ENCODE peak calls at places on chromosomes 4 and X, in six cellular contexts. R is neural crest cell, E is psoas muscle, Q is H9, Y is dorsolateral prefrontal cortex, A is GM06990. T is an unnamed sample.

GRCh38 chr4:54152846-54153600 is 53.1 kb downstream of the GSX2 start:
- DNase-seq in Q (no peak), R (no peak), Y (no peak), A (no peak), E (no peak), T (no peak)

GRCh38 chrX:47956016-47956415 is 47.8 kb downstream of the ZNF182 start:
- DNase-seq in A (no peak), E (no peak), R (no peak), Q (no peak), Y (no peak), T (no peak)

GRCh38 chr4:43264730-43265129 is 372.2 kb downstream of the GRXCR1 start:
- DNase-seq in R (no peak), Y (no peak), E (no peak), Q (no peak), A (no peak), T (no peak)

GRCh38 chr4:41160856-41161255 is 53.5 kb downstream of the APBB2 start:
- DNase-seq in A (no peak), E (no peak), Y (no peak), Q (no peak), R (no peak), T (no peak)

GRCh38 chr4:52861171-52861873 is 795 bp upstream of the RASL11B start:
- DNase-seq in Q (no peak), R (no peak), A (no peak), Y (no peak), E (no peak), T (no peak)

GRCh38 chr4:85968945-85969830 is 390.7 kb downstream of the MAPK10 start:
- DNase-seq in A (peak; percentile 8), E (no peak), Q (no peak), Y (no peak), R (no peak), T (no peak)

GRCh38 chr4:87354168-87355102 is 31.8 kb upstream of the HSD17B13 start:
- DNase-seq in Y (no peak), E (no peak), A (no peak), Q (no peak), R (no peak), T (no peak)

GRCh38 chr4:74886490-74886889 is 46.4 kb upstream of the PARM1 start:
- DNase-seq in Q (no peak), A (no peak), E (no peak), Y (no peak), R (no peak), T (no peak)

GRCh38 chrX:109632906-109633504 is 8.0 kb upstream of the KCNE5 start:
- DNase-seq in A (no peak), Q (peak; percentile 33), Y (no peak), R (peak; percentile 36), E (no peak), T (no peak)

GRCh38 chr4:187363453-187363852 is 632.1 kb upstream of the ZFP42 start:
- DNase-seq in Y (no peak), Q (no peak), A (no peak), E (no peak), R (no peak), T (no peak)

GRCh38 chrX:110317079-110317819 is 636 bp downstream of the AMMECR1 start:
- DNase-seq in E (peak; percentile 14), Q (no peak), A (peak; percentile 55), R (peak; percentile 38), Y (peak; percentile 10), T (peak; percentile 71)

GRCh38 chr4:78747328-78747946 is 28.7 kb upstream of the BMP2K start:
- DNase-seq in R (no peak), E (no peak), A (no peak), Q (no peak), Y (no peak), T (no peak)

GRCh38 chr4:142080960-142081359 is 444.6 kb downstream of the IL15 start:
- DNase-seq in R (no peak), E (no peak), Y (no peak), Q (no peak), A (no peak), T (no peak)

GRCh38 chrX:109709129-109709631 is 23.9 kb downstream of the ACSL4 start:
- DNase-seq in R (no peak), Q (no peak), A (peak; percentile 53), E (no peak), Y (no peak), T (no peak)

GRCh38 chr4:176981551-176981950 is 188.8 kb upstream of the VEGFC start:
- DNase-seq in R (no peak), Q (no peak), A (no peak), E (no peak), Y (no peak), T (no peak)

DNA sequence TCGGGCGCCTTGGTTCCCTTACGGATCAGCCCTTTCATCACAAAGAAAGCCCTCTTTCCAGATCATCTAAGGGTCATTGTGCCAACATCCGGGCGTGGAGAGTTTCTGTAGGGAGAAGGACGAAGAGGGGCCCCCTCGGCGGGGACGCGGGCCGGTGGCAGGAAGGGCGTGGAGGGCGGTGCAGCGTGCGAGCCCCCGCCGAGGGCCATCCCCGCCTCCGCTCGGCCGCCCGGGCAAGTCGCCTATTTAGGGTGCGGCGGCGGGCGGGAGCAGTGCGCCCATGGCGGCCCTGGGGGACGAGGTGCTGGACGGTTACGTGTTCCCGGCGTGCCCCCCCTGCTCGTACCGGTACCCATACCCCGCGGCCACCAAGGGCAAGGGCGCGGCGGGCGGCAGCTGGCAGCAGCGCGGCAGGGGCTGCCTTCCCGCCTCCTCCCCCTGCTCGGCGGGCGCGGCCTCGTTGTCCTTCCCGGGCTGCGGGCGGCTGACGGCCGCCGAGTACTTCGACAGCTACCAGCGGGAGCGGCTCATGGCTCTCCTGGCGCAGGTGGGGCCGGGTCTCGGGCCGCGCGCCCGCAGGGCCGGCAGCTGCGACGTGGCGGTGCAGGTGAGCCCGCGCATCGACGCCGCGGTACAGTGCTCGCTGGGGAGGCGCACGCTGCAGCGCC is at the start of gene ZAR1:
- DNase-seq in R (no peak), Q (peak; percentile 49), A (no peak), E (no peak), Y (no peak), T (no peak)
- TF ChIP-seq CTCF in R (no peak), Q (no peak), A (no peak), E (no peak), Y (no peak), T (no peak)

GRCh38 chr4:46270986-46271596 is 118.8 kb downstream of the GABRA2 start:
- DNase-seq in A (no peak), Q (no peak), R (no peak), Y (no peak), E (no peak), T (no peak)

GRCh38 chr4:46277165-46277951 is 112.6 kb downstream of the GABRA2 start:
- DNase-seq in Q (no peak), Y (no peak), A (no peak), R (no peak), E (no peak), T (no peak)

GRCh38 chr4:46274717-46275116 is 115.2 kb downstream of the GABRA2 start:
- DNase-seq in Y (no peak), R (no peak), A (no peak), E (no peak), Q (no peak), T (no peak)
- TF ChIP-seq CTCF in Y (peak; percentile 14), R (peak; percentile 56), A (peak; percentile 39), E (no peak), Q (peak; percentile 67), T (peak; percentile 65)

GRCh38 chr4:47838445-47838844 is 578 bp upstream of the CORIN start:
- DNase-seq in R (no peak), Q (no peak), Y (no peak), E (no peak), A (no peak), T (no peak)
- TF ChIP-seq CTCF in R (no peak), Q (peak; percentile 37), Y (no peak), E (no peak), A (no peak), T (no peak)

GRCh38 chr4:172392741-172393140 is 579.5 kb downstream of the GALNTL6 start:
- DNase-seq in E (no peak), R (no peak), Y (no peak), A (no peak), Q (no peak), T (no peak)

GRCh38 chr4:172393220-172393619 is 580.0 kb downstream of the GALNTL6 start:
- DNase-seq in A (no peak), E (no peak), R (no peak), Y (no peak), Q (no peak), T (no peak)

DNA sequence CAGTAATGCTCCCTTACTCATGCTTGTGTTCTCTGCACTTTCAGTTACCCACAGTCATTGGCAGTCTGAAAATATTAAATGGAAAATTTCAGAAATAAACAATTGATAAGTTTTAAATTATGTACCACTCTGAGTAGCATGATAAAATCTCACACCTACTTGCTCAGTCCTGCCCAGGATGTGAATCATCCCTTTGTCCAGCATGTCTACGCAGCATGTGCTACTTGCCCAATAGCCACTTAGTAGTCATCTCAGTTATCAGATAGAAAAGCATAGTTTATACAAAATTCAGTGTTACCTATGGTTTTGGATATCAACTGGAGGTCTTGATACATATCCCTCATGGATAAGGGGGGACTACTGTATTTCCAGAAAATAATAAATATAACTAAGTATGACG is 577.1 kb downstream of the GALNTL6 start:
- DNase-seq in Q (no peak), A (no peak), E (no peak), Y (no peak), R (no peak), T (no peak)
- TF ChIP-seq CTCF in Q (no peak), A (no peak), E (no peak), Y (no peak), R (no peak), T (no peak)

GRCh38 chr4:60962286-60962685 is 237.8 kb upstream of the ADGRL3 start:
- DNase-seq in A (no peak), R (no peak), Q (peak; percentile 36), Y (no peak), E (no peak), T (no peak)
- TF ChIP-seq CTCF in A (no peak), R (no peak), Q (peak; percentile 47), Y (no peak), E (no peak), T (no peak)

GRCh38 chr4:7030856-7031255 is 12.3 kb upstream of the TADA2B start:
- DNase-seq in R (no peak), Y (no peak), A (no peak), Q (no peak), E (no peak), T (no peak)

GRCh38 chr4:7037425-7037824 is 5.7 kb upstream of the TADA2B start:
- DNase-seq in Q (no peak), Y (no peak), R (no peak), E (no peak), A (no peak), T (no peak)

GRCh38 chr4:7031526-7032449 is 11.4 kb upstream of the TADA2B start:
- DNase-seq in Y (no peak), Q (no peak), R (no peak), A (no peak), E (no peak), T (no peak)

GRCh38 chr4:7032591-7032990 is 10.6 kb upstream of the TADA2B start:
- DNase-seq in Q (no peak), A (no peak), Y (no peak), E (no peak), R (no peak), T (no peak)

GRCh38 chr4:7034262-7035081 is 8.7 kb upstream of the TADA2B start:
- DNase-seq in A (no peak), Y (no peak), Q (no peak), E (no peak), R (no peak), T (no peak)
- TF ChIP-seq CTCF in A (no peak), Y (no peak), Q (no peak), E (no peak), R (no peak), T (no peak)

T was measured in type B pancreatic cell.